ENCODE peak calls at places on chromosomes 2 and 18, in nine cellular contexts. D is left ventricle myocardium inferior, L is PC-9, A is foreskin fibroblast, Z is NCI-H1417, F is GM13976, T is GM10248, J is glomerular endothelial cell, H is HT-29. K is an unnamed sample.

GRCh38 chr2:43689999-43690398 is 13.8 kb upstream of the C1GALT1C1L start:
- DNase-seq in D (no peak), L (no peak), A (no peak), Z (no peak), F (no peak), T (no peak), J (no peak), H (no peak), K (no peak)

GRCh38 chr2:173659522-173659921 is 304.9 kb downstream of the CDCA7 start:
- DNase-seq in D (no peak), L (no peak), A (no peak), Z (no peak), F (no peak), T (no peak), J (no peak), H (no peak), K (no peak)

GRCh38 chr2:120632796-120633646 is 102.6 kb upstream of the GLI2 start:
- DNase-seq in D (no peak), L (no peak), A (no peak), Z (no peak), F (no peak), T (no peak), J (no peak), H (no peak), K (no peak)

GRCh38 chr2:72198532-72199241 is 51.0 kb upstream of the CYP26B1 start:
- DNase-seq in D (no peak), L (no peak), A (peak; percentile 74), Z (no peak), F (no peak), T (no peak), J (no peak), H (no peak), K (no peak)

GRCh38 chr2:127503491-127503890 is 22.8 kb downstream of the IWS1 start:
- DNase-seq in D (no peak), L (no peak), A (no peak), Z (no peak), F (no peak), T (no peak), J (no peak), H (no peak), K (no peak)

GRCh38 chr18:55401275-55401620 is 186.7 kb downstream of the TCF4 start:
- DNase-seq in D (no peak), L (no peak), A (peak; percentile 37), Z (no peak), F (no peak), T (no peak), J (no peak), H (no peak), K (no peak)

GRCh38 chr2:20291106-20291564 is 59.5 kb downstream of the PUM2 start:
- DNase-seq in D (no peak), L (peak; percentile 57), A (peak; percentile 89), Z (peak; percentile 74), F (peak; percentile 44), T (peak; percentile 34), J (peak; percentile 55), H (peak; percentile 91), K (peak; percentile 56)

GRCh38 chr18:79888016-79888415 is 63.4 kb downstream of the SLC66A2 start:
- DNase-seq in D (no peak), L (no peak), A (no peak), Z (no peak), F (no peak), T (no peak), J (no peak), H (no peak), K (no peak)

GRCh38 chr2:97761192-97761591 is 47.8 kb downstream of the ZAP70 start:
- DNase-seq in D (no peak), L (no peak), A (no peak), Z (no peak), F (no peak), T (no peak), J (no peak), H (no peak), K (no peak)

GRCh38 chr18:49177812-49178211 is 227.0 kb upstream of the SMAD7 start:
- DNase-seq in D (no peak), L (no peak), A (peak; percentile 56), Z (no peak), F (no peak), T (no peak), J (no peak), H (no peak), K (no peak)

GRCh38 chr2:216700778-216701177 is 5.4 kb upstream of the IGFBP5 start:
- DNase-seq in D (no peak), L (no peak), A (no peak), Z (no peak), F (no peak), T (no peak), J (no peak), H (no peak), K (no peak)

GRCh38 chr2:33136570-33136969 is 189.8 kb downstream of the LTBP1 start:
- DNase-seq in D (no peak), L (no peak), A (no peak), Z (no peak), F (no peak), T (no peak), J (no peak), H (no peak), K (no peak)

GRCh38 chr2:102604754-102605153 is 14.6 kb upstream of the SLC9A2 start:
- DNase-seq in D (no peak), L (no peak), A (no peak), Z (peak; percentile 25), F (no peak), T (no peak), J (no peak), H (no peak), K (no peak)

K was measured in kidney epithelial cell.